ENCODE peak calls at places on chromosome 12, in five cellular contexts. L is astrocyte of the spinal cord, Y is cardiac muscle cell, E is AG04449, I is lower lobe of right lung. Z is an unnamed sample.

GRCh38 chr12:128829870-128830504 is 6.2 kb upstream of the SLC15A4 start:
- DNase-seq in I (peak), E (no peak), L (no peak), Y (no peak), Z (peak)

GRCh38 chr12:111443586-111443985 is 37.9 kb downstream of the SH2B3 start:
- DNase-seq in E (no peak), Y (no peak), L (no peak), I (no peak), Z (no peak)

GRCh38 chr12:58966939-58967338 is 46.6 kb upstream of the LRIG3 start:
- DNase-seq in L (peak), E (no peak), Y (no peak), I (no peak), Z (no peak)

GRCh38 chr12:127785535-127785934 is 481.4 kb upstream of the TMEM132C start:
- DNase-seq in L (peak), Y (no peak), E (peak), I (no peak), Z (no peak)

GRCh38 chr12:96698965-96699364 is 208.1 kb upstream of the NEDD1 start:
- DNase-seq in I (no peak), L (no peak), Y (no peak), E (no peak), Z (no peak)

GRCh38 chr12:93198086-93198485 is 179.6 kb upstream of the NUDT4 start:
- DNase-seq in E (no peak), I (no peak), L (peak), Y (no peak), Z (peak)

GRCh38 chr12:110370732-110371141 is 32.8 kb downstream of the ANAPC7 start:
- DNase-seq in Y (no peak), I (no peak), L (no peak), E (no peak), Z (no peak)

GRCh38 chr12:52525661-52526499 is 5.7 kb upstream of the KRT5 start:
- DNase-seq in L (no peak), Y (no peak), I (no peak), E (no peak), Z (no peak)

GRCh38 chr12:94202245-94203180 is 54.1 kb downstream of the PLXNC1 start:
- DNase-seq in E (no peak), Y (no peak), I (no peak), L (no peak), Z (no peak)

GRCh38 chr12:127501916-127502315 is 765.1 kb upstream of the TMEM132C start:
- DNase-seq in I (no peak), Y (no peak), E (no peak), L (no peak), Z (no peak)

GRCh38 chr12:76976777-76977465 is 88.4 kb downstream of the E2F7 start:
- DNase-seq in E (peak), I (no peak), Y (no peak), L (peak), Z (peak)

GRCh38 chr12:57452181-57452936 is 2.7 kb upstream of the INHBE start:
- DNase-seq in L (peak), Y (peak), E (peak), I (no peak), Z (peak)

GRCh38 chr12:50112456-50113218 is 601 bp downstream of the COX14 start:
- DNase-seq in E (no peak), L (no peak), I (no peak), Y (peak), Z (no peak)

GRCh38 chr12:57983150-57983857 is 41.9 kb downstream of the ATP23 start:
- DNase-seq in L (peak), E (peak), I (no peak), Y (peak), Z (peak)

GRCh38 chr12:99906786-99907185 is 78.0 kb downstream of the ANKS1B start:
- DNase-seq in E (no peak), Y (no peak), L (no peak), I (no peak), Z (no peak)

DNA sequence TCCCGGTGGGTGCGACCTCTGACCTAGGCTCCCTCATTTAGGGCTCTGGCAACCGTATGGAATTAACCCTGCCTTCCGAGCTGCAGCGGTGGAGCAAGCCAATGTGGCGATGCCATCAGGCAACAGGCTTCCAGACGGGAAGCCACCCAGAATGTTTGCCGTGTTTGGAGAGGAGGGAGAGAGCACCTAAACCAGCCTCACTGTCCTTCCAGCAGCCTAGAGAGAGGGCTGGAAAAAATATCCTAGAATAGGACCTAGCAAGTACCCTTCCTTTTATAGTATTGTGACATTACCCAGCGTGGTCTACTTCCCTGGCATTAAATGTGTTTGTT is 287 bp upstream of the SLC2A13 start:
- DNase-seq in Y (no peak), E (no peak), L (no peak), I (no peak), Z (no peak)
- H3K4me3 ChIP-seq in Y (peak), E (peak), L (peak), I (peak), Z (peak)

GRCh38 chr12:7128681-7129593 is at the start of gene RBP5:
- DNase-seq in L (no peak), E (no peak), Y (no peak), I (no peak), Z (no peak)
- H3K4me3 ChIP-seq in L (peak), E (peak), Y (peak), I (peak), Z (peak)

GRCh38 chr12:122062832-122063690 is 15.5 kb upstream of the MLXIP start:
- DNase-seq in E (peak), Y (no peak), I (no peak), L (peak), Z (peak)

GRCh38 chr12:122064034-122064777 is 14.3 kb upstream of the MLXIP start:
- DNase-seq in E (peak), I (peak), Y (peak), L (peak), Z (peak)

GRCh38 chr12:122064780-122065588 is 13.6 kb upstream of the MLXIP start:
- DNase-seq in E (no peak), L (peak), I (no peak), Y (peak), Z (peak)

GRCh38 chr12:122061253-122061652 is 17.3 kb upstream of the MLXIP start:
- DNase-seq in Y (no peak), E (no peak), L (no peak), I (no peak), Z (no peak)

GRCh38 chr12:122063691-122064033 is 14.9 kb upstream of the MLXIP start:
- DNase-seq in I (no peak), E (no peak), L (no peak), Y (no peak), Z (no peak)
- H3K4me3 ChIP-seq in I (peak), E (no peak), L (peak), Y (no peak), Z (peak)

DNA sequence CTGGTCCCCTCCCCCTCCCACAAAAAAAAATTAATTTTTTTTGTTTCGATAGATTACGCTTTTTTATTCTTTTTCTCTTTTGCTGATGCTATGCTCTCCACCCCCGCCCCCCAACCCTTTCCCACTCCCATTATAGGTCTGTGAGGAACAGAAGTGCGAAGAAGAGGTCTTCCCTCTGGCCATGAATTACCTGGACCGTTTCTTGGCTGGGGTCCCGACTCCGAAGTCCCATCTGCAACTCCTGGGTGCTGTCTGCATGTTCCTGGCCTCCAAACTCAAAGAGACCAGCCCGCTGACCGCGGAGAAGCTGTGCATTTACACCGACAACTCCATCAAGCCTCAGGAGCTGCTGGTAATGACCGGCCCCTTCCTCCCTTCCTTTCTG is 2.3 kb downstream of the CCND2 start:
- DNase-seq in E (no peak), I (no peak), L (no peak), Y (no peak), Z (no peak)
- H3K4me3 ChIP-seq in E (no peak), I (peak), L (peak), Y (peak), Z (peak)

GRCh38 chr12:113912761-113913295 is 53.3 kb downstream of the RBM19 start:
- DNase-seq in I (peak), Y (peak), E (no peak), L (peak), Z (no peak)
- H3K4me3 ChIP-seq in I (no peak), Y (no peak), E (no peak), L (no peak), Z (no peak)

DNA sequence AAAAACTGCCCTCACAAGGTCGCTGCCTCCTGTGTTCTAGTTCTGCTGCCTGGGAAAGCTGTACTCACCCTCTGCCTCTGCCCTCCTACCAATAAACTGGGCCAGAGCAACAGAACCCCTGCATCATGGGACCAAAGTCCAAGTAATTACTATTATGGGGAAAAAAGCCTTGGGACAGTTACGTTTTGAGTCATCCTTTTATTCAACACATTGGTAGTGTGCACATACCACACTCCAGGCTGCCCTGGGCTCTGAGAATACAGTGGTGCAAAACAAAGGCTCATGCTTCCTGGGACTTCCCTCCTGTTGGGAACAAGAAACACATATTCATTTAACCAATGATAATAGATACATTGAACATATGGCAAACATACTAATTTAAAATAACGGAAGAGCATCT is 49.0 kb downstream of the CACNA1C start:
- DNase-seq in Y (no peak), I (no peak), L (no peak), E (no peak), Z (no peak)
- H3K4me3 ChIP-seq in Y (no peak), I (no peak), L (no peak), E (no peak), Z (no peak)

GRCh38 chr12:3202734-3203446 is 125.7 kb downstream of the TSPAN9 start:
- DNase-seq in E (no peak), L (peak), Y (peak), I (no peak), Z (no peak)
- H3K4me3 ChIP-seq in E (no peak), L (no peak), Y (peak), I (no peak), Z (no peak)

GRCh38 chr12:101779200-101779599 is 39.9 kb upstream of the SYCP3 start:
- DNase-seq in L (no peak), E (no peak), Y (no peak), I (no peak), Z (no peak)

GRCh38 chr12:101779626-101780025 is 40.4 kb upstream of the SYCP3 start:
- DNase-seq in I (no peak), E (no peak), Y (no peak), L (no peak), Z (no peak)

GRCh38 chr12:101782544-101782855 is 43.2 kb upstream of the SYCP3 start:
- DNase-seq in Y (no peak), E (peak), L (peak), I (no peak), Z (no peak)

GRCh38 chr12:101781834-101782543 is 42.7 kb upstream of the SYCP3 start:
- DNase-seq in E (peak), I (no peak), L (peak), Y (no peak), Z (no peak)

GRCh38 chr12:101780599-101780998 is 41.3 kb upstream of the SYCP3 start:
- DNase-seq in Y (no peak), L (no peak), E (no peak), I (no peak), Z (no peak)
- H3K4me3 ChIP-seq in Y (no peak), L (no peak), E (no peak), I (no peak), Z (no peak)

GRCh38 chr12:120199025-120199424 is 1.9 kb downstream of the RPLP0 start:
- DNase-seq in Y (no peak), L (no peak), E (no peak), I (no peak), Z (no peak)

GRCh38 chr12:120199595-120200306 is 1.2 kb downstream of the RPLP0 start:
- DNase-seq in Y (no peak), I (no peak), E (no peak), L (peak), Z (peak)

GRCh38 chr12:120194534-120195395 is at the start of gene GCN1:
- DNase-seq in I (peak), E (no peak), Y (peak), L (peak), Z (peak)

GRCh38 chr12:120196363-120196762 is 1.8 kb upstream of the GCN1 start:
- DNase-seq in E (no peak), I (no peak), Y (no peak), L (no peak), Z (no peak)

DNA sequence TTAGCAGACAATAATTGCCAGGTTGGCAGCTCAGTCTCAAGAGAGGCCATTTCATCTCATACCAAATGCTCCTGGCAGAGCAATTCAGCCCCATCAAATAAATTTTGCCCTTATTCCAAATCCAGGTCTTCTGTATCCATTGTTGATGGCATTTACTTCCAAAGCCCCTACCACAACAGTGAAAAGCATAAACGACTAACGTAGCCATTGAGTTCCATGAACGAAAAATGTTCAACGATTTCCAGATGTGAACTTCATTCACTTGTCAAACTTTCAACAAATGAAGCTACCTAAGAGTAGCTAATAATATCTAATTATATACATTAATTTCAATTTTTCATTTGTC is 3.0 kb upstream of the GCN1 start:
- DNase-seq in I (no peak), E (no peak), Y (no peak), L (no peak), Z (no peak)
- H3K4me3 ChIP-seq in I (no peak), E (no peak), Y (no peak), L (no peak), Z (no peak)

Z was measured in skeletal muscle cell.